ENCODE peak calls at places on chromosome 14, in eight cellular contexts. One of them, this sample, is unnamed.

GRCh38 chr14:74140374-74140850 is 55.7 kb downstream of the LIN52 start:
- DNase-seq in T-helper 2 cell: no peak
- DNase-seq in HL-60: no peak
- DNase-seq in stimulated activated CD4-positive, alpha-beta T cell treated with anti-CD3 and anti-CD28 coated beads, Interleukin-2, amount 100 ng/mL, for 4 hours: no peak
- DNase-seq in AG08395: no peak
- DNase-seq in cardiac muscle cell: peak
- DNase-seq in left kidney: peak
- DNase-seq in nucleus accumbens: no peak
- DNase-seq in this sample: peak

GRCh38 chr14:101791919-101792572 is 30.5 kb downstream of the PPP2R5C start:
- DNase-seq in T-helper 2 cell: no peak
- DNase-seq in HL-60: peak
- DNase-seq in stimulated activated CD4-positive, alpha-beta T cell treated with anti-CD3 and anti-CD28 coated beads, Interleukin-2, amount 100 ng/mL, for 4 hours: no peak
- DNase-seq in AG08395: peak
- DNase-seq in cardiac muscle cell: no peak
- DNase-seq in left kidney: no peak
- DNase-seq in nucleus accumbens: no peak
- DNase-seq in this sample: no peak

GRCh38 chr14:20460458-20461229 is 590 bp downstream of the PIP4P1 start:
- DNase-seq in T-helper 2 cell: peak
- DNase-seq in HL-60: peak
- DNase-seq in stimulated activated CD4-positive, alpha-beta T cell treated with anti-CD3 and anti-CD28 coated beads, Interleukin-2, amount 100 ng/mL, for 4 hours: peak
- DNase-seq in AG08395: no peak
- DNase-seq in cardiac muscle cell: no peak
- DNase-seq in left kidney: peak
- DNase-seq in nucleus accumbens: no peak
- DNase-seq in this sample: peak

GRCh38 chr14:77023001-77023996 is 5.2 kb downstream of the IRF2BPL start:
- DNase-seq in T-helper 2 cell: no peak
- DNase-seq in HL-60: no peak
- DNase-seq in stimulated activated CD4-positive, alpha-beta T cell treated with anti-CD3 and anti-CD28 coated beads, Interleukin-2, amount 100 ng/mL, for 4 hours: no peak
- DNase-seq in AG08395: peak
- DNase-seq in cardiac muscle cell: peak
- DNase-seq in left kidney: peak
- DNase-seq in nucleus accumbens: no peak
- DNase-seq in this sample: peak

GRCh38 chr14:98198385-98198784 is 1073.6 kb downstream of the BCL11B start:
- DNase-seq in T-helper 2 cell: peak
- DNase-seq in HL-60: peak
- DNase-seq in stimulated activated CD4-positive, alpha-beta T cell treated with anti-CD3 and anti-CD28 coated beads, Interleukin-2, amount 100 ng/mL, for 4 hours: no peak
- DNase-seq in AG08395: no peak
- DNase-seq in cardiac muscle cell: no peak
- DNase-seq in left kidney: no peak
- DNase-seq in nucleus accumbens: no peak
- DNase-seq in this sample: no peak

GRCh38 chr14:36313898-36314297 is 6.5 kb downstream of the MBIP start:
- DNase-seq in T-helper 2 cell: no peak
- DNase-seq in HL-60: no peak
- DNase-seq in stimulated activated CD4-positive, alpha-beta T cell treated with anti-CD3 and anti-CD28 coated beads, Interleukin-2, amount 100 ng/mL, for 4 hours: no peak
- DNase-seq in AG08395: no peak
- DNase-seq in cardiac muscle cell: no peak
- DNase-seq in left kidney: no peak
- DNase-seq in nucleus accumbens: no peak
- DNase-seq in this sample: peak

GRCh38 chr14:76294876-76295275 is 81.1 kb upstream of the ESRRB start:
- DNase-seq in T-helper 2 cell: no peak
- DNase-seq in HL-60: no peak
- DNase-seq in stimulated activated CD4-positive, alpha-beta T cell treated with anti-CD3 and anti-CD28 coated beads, Interleukin-2, amount 100 ng/mL, for 4 hours: no peak
- DNase-seq in AG08395: no peak
- DNase-seq in cardiac muscle cell: no peak
- DNase-seq in left kidney: no peak
- DNase-seq in nucleus accumbens: no peak
- DNase-seq in this sample: no peak

GRCh38 chr14:70907996-70908917 is 998 bp downstream of the PCNX1 start:
- DNase-seq in T-helper 2 cell: peak
- DNase-seq in HL-60: no peak
- DNase-seq in stimulated activated CD4-positive, alpha-beta T cell treated with anti-CD3 and anti-CD28 coated beads, Interleukin-2, amount 100 ng/mL, for 4 hours: peak
- DNase-seq in AG08395: peak
- DNase-seq in cardiac muscle cell: peak
- DNase-seq in left kidney: peak
- DNase-seq in nucleus accumbens: peak
- DNase-seq in this sample: peak

GRCh38 chr14:31229009-31229408 is 21.4 kb upstream of the HECTD1 start:
- DNase-seq in T-helper 2 cell: no peak
- DNase-seq in HL-60: peak
- DNase-seq in stimulated activated CD4-positive, alpha-beta T cell treated with anti-CD3 and anti-CD28 coated beads, Interleukin-2, amount 100 ng/mL, for 4 hours: no peak
- DNase-seq in AG08395: no peak
- DNase-seq in cardiac muscle cell: no peak
- DNase-seq in left kidney: no peak
- DNase-seq in nucleus accumbens: no peak
- DNase-seq in this sample: no peak

GRCh38 chr14:73474952-73475351 is 15.8 kb upstream of the RIOX1 start:
- DNase-seq in T-helper 2 cell: no peak
- DNase-seq in HL-60: no peak
- DNase-seq in stimulated activated CD4-positive, alpha-beta T cell treated with anti-CD3 and anti-CD28 coated beads, Interleukin-2, amount 100 ng/mL, for 4 hours: no peak
- DNase-seq in AG08395: no peak
- DNase-seq in cardiac muscle cell: no peak
- DNase-seq in left kidney: no peak
- DNase-seq in nucleus accumbens: no peak
- DNase-seq in this sample: no peak

GRCh38 chr14:91417134-91417982 is at the start of gene CCDC88C:
- DNase-seq in T-helper 2 cell: peak
- DNase-seq in HL-60: peak
- DNase-seq in stimulated activated CD4-positive, alpha-beta T cell treated with anti-CD3 and anti-CD28 coated beads, Interleukin-2, amount 100 ng/mL, for 4 hours: peak
- DNase-seq in AG08395: no peak
- DNase-seq in cardiac muscle cell: peak
- DNase-seq in left kidney: peak
- DNase-seq in nucleus accumbens: no peak
- DNase-seq in this sample: peak

GRCh38 chr14:79701371-79701770 is 509.9 kb downstream of the DIO2 start:
- DNase-seq in T-helper 2 cell: no peak
- DNase-seq in HL-60: no peak
- DNase-seq in stimulated activated CD4-positive, alpha-beta T cell treated with anti-CD3 and anti-CD28 coated beads, Interleukin-2, amount 100 ng/mL, for 4 hours: no peak
- DNase-seq in AG08395: no peak
- DNase-seq in cardiac muscle cell: no peak
- DNase-seq in left kidney: no peak
- DNase-seq in nucleus accumbens: no peak
- DNase-seq in this sample: no peak

GRCh38 chr14:77040995-77041744 is 12.7 kb upstream of the IRF2BPL start:
- DNase-seq in T-helper 2 cell: peak
- DNase-seq in HL-60: no peak
- DNase-seq in stimulated activated CD4-positive, alpha-beta T cell treated with anti-CD3 and anti-CD28 coated beads, Interleukin-2, amount 100 ng/mL, for 4 hours: no peak
- DNase-seq in AG08395: no peak
- DNase-seq in cardiac muscle cell: no peak
- DNase-seq in left kidney: peak
- DNase-seq in nucleus accumbens: no peak
- DNase-seq in this sample: peak

GRCh38 chr14:76056128-76056527 is 70.6 kb downstream of the IFT43 start:
- DNase-seq in T-helper 2 cell: no peak
- DNase-seq in HL-60: no peak
- DNase-seq in stimulated activated CD4-positive, alpha-beta T cell treated with anti-CD3 and anti-CD28 coated beads, Interleukin-2, amount 100 ng/mL, for 4 hours: no peak
- DNase-seq in AG08395: peak
- DNase-seq in cardiac muscle cell: no peak
- DNase-seq in left kidney: no peak
- DNase-seq in nucleus accumbens: no peak
- DNase-seq in this sample: peak

GRCh38 chr14:26394114-26394855 is 203.5 kb downstream of the NOVA1 start:
- DNase-seq in T-helper 2 cell: no peak
- DNase-seq in HL-60: no peak
- DNase-seq in stimulated activated CD4-positive, alpha-beta T cell treated with anti-CD3 and anti-CD28 coated beads, Interleukin-2, amount 100 ng/mL, for 4 hours: no peak
- DNase-seq in AG08395: peak
- DNase-seq in cardiac muscle cell: peak
- DNase-seq in left kidney: peak
- DNase-seq in nucleus accumbens: no peak
- DNase-seq in this sample: peak

GRCh38 chr14:24607081-24607480 is 2.4 kb downstream of the GZMH start:
- DNase-seq in T-helper 2 cell: no peak
- DNase-seq in HL-60: peak
- DNase-seq in stimulated activated CD4-positive, alpha-beta T cell treated with anti-CD3 and anti-CD28 coated beads, Interleukin-2, amount 100 ng/mL, for 4 hours: no peak
- DNase-seq in AG08395: no peak
- DNase-seq in cardiac muscle cell: no peak
- DNase-seq in left kidney: no peak
- DNase-seq in nucleus accumbens: no peak
- DNase-seq in this sample: no peak

GRCh38 chr14:68191567-68192321 is 372.2 kb downstream of the RAD51B start:
- DNase-seq in T-helper 2 cell: no peak
- DNase-seq in HL-60: no peak
- DNase-seq in stimulated activated CD4-positive, alpha-beta T cell treated with anti-CD3 and anti-CD28 coated beads, Interleukin-2, amount 100 ng/mL, for 4 hours: no peak
- DNase-seq in AG08395: no peak
- DNase-seq in cardiac muscle cell: no peak
- DNase-seq in left kidney: peak
- DNase-seq in nucleus accumbens: no peak
- DNase-seq in this sample: peak

GRCh38 chr14:61812347-61813100 is 50.3 kb downstream of the SNAPC1 start:
- DNase-seq in T-helper 2 cell: no peak
- DNase-seq in HL-60: no peak
- DNase-seq in stimulated activated CD4-positive, alpha-beta T cell treated with anti-CD3 and anti-CD28 coated beads, Interleukin-2, amount 100 ng/mL, for 4 hours: no peak
- DNase-seq in AG08395: no peak
- DNase-seq in cardiac muscle cell: peak
- DNase-seq in left kidney: peak
- DNase-seq in nucleus accumbens: no peak
- DNase-seq in this sample: peak

GRCh38 chr14:68775614-68776126 is 17.2 kb downstream of the ZFP36L1 start:
- DNase-seq in T-helper 2 cell: no peak
- DNase-seq in HL-60: no peak
- DNase-seq in stimulated activated CD4-positive, alpha-beta T cell treated with anti-CD3 and anti-CD28 coated beads, Interleukin-2, amount 100 ng/mL, for 4 hours: no peak
- DNase-seq in AG08395: no peak
- DNase-seq in cardiac muscle cell: no peak
- DNase-seq in left kidney: no peak
- DNase-seq in nucleus accumbens: no peak
- DNase-seq in this sample: peak

GRCh38 chr14:57632649-57633048 is 139.0 kb upstream of the CCDC198 start:
- DNase-seq in T-helper 2 cell: no peak
- DNase-seq in HL-60: no peak
- DNase-seq in stimulated activated CD4-positive, alpha-beta T cell treated with anti-CD3 and anti-CD28 coated beads, Interleukin-2, amount 100 ng/mL, for 4 hours: no peak
- DNase-seq in AG08395: no peak
- DNase-seq in cardiac muscle cell: no peak
- DNase-seq in left kidney: no peak
- DNase-seq in nucleus accumbens: no peak
- DNase-seq in this sample: no peak

GRCh38 chr14:31127690-31128089 is 79.9 kb downstream of the HECTD1 start:
- DNase-seq in T-helper 2 cell: peak
- DNase-seq in HL-60: peak
- DNase-seq in stimulated activated CD4-positive, alpha-beta T cell treated with anti-CD3 and anti-CD28 coated beads, Interleukin-2, amount 100 ng/mL, for 4 hours: no peak
- DNase-seq in AG08395: no peak
- DNase-seq in cardiac muscle cell: no peak
- DNase-seq in left kidney: peak
- DNase-seq in nucleus accumbens: no peak
- DNase-seq in this sample: no peak

GRCh38 chr14:24095196-24096068 is 1.3 kb downstream of the PCK2 start:
- DNase-seq in T-helper 2 cell: no peak
- DNase-seq in HL-60: peak
- DNase-seq in stimulated activated CD4-positive, alpha-beta T cell treated with anti-CD3 and anti-CD28 coated beads, Interleukin-2, amount 100 ng/mL, for 4 hours: peak
- DNase-seq in AG08395: peak
- DNase-seq in cardiac muscle cell: peak
- DNase-seq in left kidney: peak
- DNase-seq in nucleus accumbens: no peak
- DNase-seq in this sample: peak

GRCh38 chr14:104969741-104970230 is 8.4 kb downstream of the AHNAK2 start:
- DNase-seq in T-helper 2 cell: no peak
- DNase-seq in HL-60: no peak
- DNase-seq in stimulated activated CD4-positive, alpha-beta T cell treated with anti-CD3 and anti-CD28 coated beads, Interleukin-2, amount 100 ng/mL, for 4 hours: no peak
- DNase-seq in AG08395: no peak
- DNase-seq in cardiac muscle cell: no peak
- DNase-seq in left kidney: no peak
- DNase-seq in nucleus accumbens: no peak
- DNase-seq in this sample: no peak